ENCODE peak calls at places on chromosomes 2 and 18, in five cellular contexts. O is Peyer's patch; Z is stimulated activated CD8-positive, alpha-beta memory T cell treated with anti-CD3 and anti-CD28 coated beads, Interleukin-4, amount 100 ng/mL, for 4 hours; K is LoVo; W is Kasumi-1. A is an unnamed sample.

GRCh38 chr2:188773075-188773474 is 201.1 kb upstream of the COL3A1 start:
- DNase-seq in K (no peak), W (no peak), O (no peak), Z (no peak), A (no peak)

GRCh38 chr2:95700554-95700953 is 108.8 kb downstream of the TRIM43 start:
- DNase-seq in Z (no peak), W (peak), O (no peak), K (no peak), A (no peak)

GRCh38 chr2:111031546-111032484 is 88.9 kb upstream of the BCL2L11 start:
- DNase-seq in W (no peak), O (peak), K (no peak), Z (no peak), A (no peak)

GRCh38 chr2:196939381-196939780 is 12.9 kb upstream of the PGAP1 start:
- DNase-seq in O (no peak), W (no peak), K (no peak), Z (no peak), A (no peak)

GRCh38 chr2:226794751-226795171 is 4.9 kb downstream of the IRS1 start:
- DNase-seq in Z (no peak), K (no peak), W (no peak), O (no peak), A (peak)

GRCh38 chr18:25169701-25170100 is 182.3 kb downstream of the ZNF521 start:
- DNase-seq in W (no peak), Z (no peak), O (no peak), K (no peak), A (no peak)

GRCh38 chr2:28516950-28517349 is 21.1 kb downstream of the PLB1 start:
- DNase-seq in K (no peak), O (no peak), Z (no peak), W (no peak), A (no peak)

GRCh38 chr2:166417669-166418068 is 41.9 kb upstream of the SCN9A start:
- DNase-seq in O (no peak), W (peak), Z (no peak), K (no peak), A (peak)

GRCh38 chr2:100470898-100471514 is 724 bp downstream of the NMS start:
- DNase-seq in K (no peak), Z (no peak), W (no peak), O (no peak), A (no peak)

GRCh38 chr2:54666131-54666637 is 57.3 kb upstream of the EML6 start:
- DNase-seq in W (no peak), Z (no peak), K (no peak), O (no peak), A (no peak)

A was measured in kidney glomerular epithelial cell.